ENCODE peak calls at places on chromosomes 11 and 22, in seven cellular contexts. H is brain microvascular endothelial cell, K is pulmonary artery endothelial cell, T is ELF-1, L is Panc1, R is left colon, Z is activated T-cell treated with anti-CD3 and anti-CD28 coated beads for 4 hours. E is an unnamed sample.

GRCh38 chr11:84333196-84333595 is 1047.0 kb upstream of the CCDC90B start:
- DNase-seq in R (no peak), Z (no peak), H (no peak), L (no peak), T (no peak), K (no peak), E (no peak)

GRCh38 chr11:43923327-43924111 is 18.9 kb upstream of the C11orf96 start:
- DNase-seq in K (no peak), L (no peak), T (no peak), H (peak; percentile 73), R (no peak), Z (no peak), E (no peak)

GRCh38 chr22:29043906-29044575 is 17.6 kb downstream of the C22orf31 start:
- DNase-seq in R (no peak), K (no peak), T (no peak), Z (no peak), H (peak; percentile 11), L (no peak), E (no peak)

GRCh38 chr11:47408598-47409439 is 429 bp downstream of the SLC39A13 start:
- DNase-seq in T (peak; percentile 58), Z (no peak), K (peak; percentile 71), R (peak; percentile 53), H (peak; percentile 69), L (no peak), E (no peak)

GRCh38 chr11:131504199-131504949 is 134.0 kb downstream of the NTM start:
- DNase-seq in R (no peak), T (peak; percentile 73), K (no peak), L (no peak), Z (no peak), H (no peak), E (no peak)

GRCh38 chr11:128929991-128930390 is 12.7 kb downstream of the TP53AIP1 start:
- DNase-seq in K (no peak), T (peak; percentile 62), L (no peak), R (no peak), Z (no peak), H (peak; percentile 21), E (no peak)

GRCh38 chr11:36339899-36340298 is 43.8 kb downstream of the PRR5L start:
- DNase-seq in K (no peak), T (no peak), R (no peak), Z (no peak), H (no peak), L (no peak), E (no peak)

GRCh38 chr22:35016909-35017308 is 49.0 kb upstream of the ISX start:
- DNase-seq in K (no peak), T (no peak), Z (no peak), L (no peak), H (no peak), R (no peak), E (no peak)

GRCh38 chr22:40404251-40405177 is 34.1 kb downstream of the SGSM3 start:
- DNase-seq in T (no peak), H (no peak), K (no peak), Z (no peak), L (no peak), R (no peak), E (no peak)

GRCh38 chr11:16780146-16780545 is 41.7 kb downstream of the C11orf58 start:
- DNase-seq in L (no peak), K (no peak), R (no peak), T (no peak), Z (no peak), H (no peak), E (no peak)

GRCh38 chr11:63610604-63611394 is 3.4 kb downstream of the PLAAT3 start:
- DNase-seq in H (peak; percentile 33), R (no peak), Z (no peak), T (peak; percentile 75), L (no peak), K (no peak), E (no peak)

E was measured in GF-D8.